ENCODE peak calls at places on chromosomes 2 and 18, in five cellular contexts. B, H, O, I and N are unnamed samples. For H3K27me3 and H3K4me1, the result is how much of the 10 kb centered on the place peaks cover.

GRCh38 chr18:24397694-24398365 is at the start of gene OSBPL1A:
- DNase-seq in B (peak), H (peak), O (peak), I (peak), N (peak)

GRCh38 chr2:127014630-127015029 is 92.3 kb downstream of the BIN1 start:
- DNase-seq in B (no peak), H (no peak), O (peak), I (no peak), N (no peak)

GRCh38 chr18:62420151-62420512 is 95.0 kb downstream of the TNFRSF11A start:
- DNase-seq in B (no peak), H (no peak), O (no peak), I (no peak), N (no peak)

GRCh38 chr2:6951046-6951445 is 33.8 kb downstream of the RNF144A start:
- DNase-seq in B (no peak), H (no peak), O (no peak), I (no peak), N (no peak)

GRCh38 chr2:214104967-214105366 is 305.9 kb upstream of the VWC2L start:
- DNase-seq in B (no peak), H (no peak), O (no peak), I (no peak), N (no peak)

GRCh38 chr2:46082531-46083485 is 214.4 kb upstream of the EPAS1 start:
- DNase-seq in B (peak), H (no peak), O (no peak), I (no peak), N (peak)

GRCh38 chr2:84894758-84895520 is 10.5 kb upstream of the TMSB10 start:
- DNase-seq in B (no peak), H (peak), O (peak), I (peak), N (peak)

GRCh38 chr18:75207298-75208054 is 1.5 kb downstream of the PTGR3 start:
- DNase-seq in B (no peak), H (peak), O (peak), I (no peak), N (no peak)

GRCh38 chr2:240620149-240620731 is 5.0 kb upstream of the GPR35 start:
- DNase-seq in B (no peak), H (no peak), O (no peak), I (no peak), N (peak)

GRCh38 chr2:221075203-221075602 is 496.9 kb downstream of the EPHA4 start:
- DNase-seq in B (no peak), H (no peak), O (peak), I (no peak), N (no peak)

GRCh38 chr18:57659463-57660102 is 37.9 kb upstream of the NARS1 start:
- DNase-seq in B (no peak), H (no peak), O (no peak), I (no peak), N (no peak)

GRCh38 chr2:239065962-239066361 is 218.1 kb downstream of the TWIST2 start:
- DNase-seq in B (no peak), H (no peak), O (no peak), I (no peak), N (no peak)

GRCh38 chr2:39127973-39128372 is 7.1 kb upstream of the SOS1 start:
- DNase-seq in B (no peak), H (peak), O (no peak), I (no peak), N (no peak)

GRCh38 chr18:79863946-79864725 is 66.4 kb downstream of the KCNG2 start:
- DNase-seq in B (no peak), H (no peak), O (no peak), I (no peak), N (no peak)

GRCh38 chr18:60248563-60249330 is 123.8 kb downstream of the MC4R start:
- DNase-seq in B (no peak), H (no peak), O (no peak), I (peak), N (no peak)

GRCh38 chr18:44758821-44759624 is 78.3 kb downstream of the SETBP1 start:
- DNase-seq in B (no peak), H (peak), O (no peak), I (no peak), N (no peak)

GRCh38 chr2:110173523-110173922 is 31.3 kb downstream of the NPHP1 start:
- DNase-seq in B (no peak), H (no peak), O (no peak), I (no peak), N (no peak)

GRCh38 chr2:97979894-97980293 is 15.9 kb downstream of the TMEM131 start:
- DNase-seq in B (no peak), H (no peak), O (no peak), I (no peak), N (no peak)

GRCh38 chr18:62590799-62591640 is 68.2 kb downstream of the ZCCHC2 start:
- DNase-seq in B (no peak), H (no peak), O (no peak), I (no peak), N (no peak)

GRCh38 chr2:122389694-122390093 is 634.2 kb downstream of the TSN start:
- DNase-seq in B (no peak), H (no peak), O (no peak), I (no peak), N (no peak)

GRCh38 chr2:6924918-6925194 is 7.6 kb downstream of the RNF144A start:
- DNase-seq in B (no peak), H (no peak), O (no peak), I (no peak), N (no peak)

GRCh38 chr2:124570872-124571271 is 545.8 kb downstream of the CNTNAP5 start:
- DNase-seq in B (no peak), H (no peak), O (no peak), I (no peak), N (no peak)

GRCh38 chr18:23862071-23862470 is 152.5 kb upstream of the TTC39C start:
- DNase-seq in B (no peak), H (no peak), O (peak), I (peak), N (no peak)

DNA sequence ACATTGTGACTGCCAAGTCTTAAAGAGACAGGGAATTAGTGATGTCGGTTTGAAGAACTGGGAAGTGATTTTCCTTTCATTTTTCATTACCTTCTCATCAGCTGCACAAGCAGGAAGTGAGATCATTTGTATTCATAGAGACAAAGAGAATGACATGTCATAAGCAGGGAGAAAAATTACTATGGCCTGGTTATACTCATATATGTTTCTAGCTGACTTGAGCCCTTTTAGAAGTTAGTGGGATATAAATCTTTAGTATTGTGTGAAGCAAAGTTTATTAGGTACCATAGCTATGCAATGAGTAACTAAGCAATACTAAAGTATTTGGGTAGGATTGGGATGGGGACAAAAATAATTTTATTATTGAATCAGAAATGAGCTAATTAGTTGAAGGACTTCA is 284.1 kb downstream of the PID1 start:
- DNase-seq in B (no peak), H (no peak), O (no peak), I (no peak), N (no peak)
- H3K4me3 ChIP-seq in B (no peak), H (no peak), O (no peak), I (no peak), N (no peak)

GRCh38 chr18:45838302-45839070 is 13.0 kb downstream of the SIGLEC15 start:
- DNase-seq in B (no peak), H (no peak), O (no peak), I (no peak), N (no peak)
- H3K27me3 ChIP-seq in B (under half), H (under half), O (under half), I (half or more), N (half or more)

GRCh38 chr2:234992624-234993349 is 41.0 kb downstream of the SH3BP4 start:
- DNase-seq in B (no peak), H (no peak), O (no peak), I (no peak), N (no peak)

GRCh38 chr2:234993547-234993981 is 41.7 kb downstream of the SH3BP4 start:
- DNase-seq in B (no peak), H (no peak), O (no peak), I (no peak), N (no peak)

GRCh38 chr2:234996041-234996440 is 44.2 kb downstream of the SH3BP4 start:
- DNase-seq in B (no peak), H (no peak), O (no peak), I (no peak), N (no peak)

GRCh38 chr2:234995332-234996007 is 43.7 kb downstream of the SH3BP4 start:
- DNase-seq in B (no peak), H (no peak), O (no peak), I (no peak), N (peak)

GRCh38 chr2:234994340-234995321 is 42.8 kb downstream of the SH3BP4 start:
- DNase-seq in B (no peak), H (no peak), O (no peak), I (no peak), N (peak)
- H3K4me1 ChIP-seq in B (under half), H (under half), O (half or more), I (under half), N (under half)

GRCh38 chr18:54255141-54255540 is 14.2 kb upstream of the POLI start:
- DNase-seq in B (no peak), H (no peak), O (no peak), I (no peak), N (no peak)

GRCh38 chr18:54257015-54257414 is 12.3 kb upstream of the POLI start:
- DNase-seq in B (no peak), H (no peak), O (no peak), I (no peak), N (no peak)

GRCh38 chr18:54250846-54251251 is 18.5 kb upstream of the POLI start:
- DNase-seq in B (no peak), H (no peak), O (no peak), I (no peak), N (no peak)

GRCh38 chr18:54251606-54252400 is 17.5 kb upstream of the POLI start:
- DNase-seq in B (no peak), H (no peak), O (no peak), I (no peak), N (no peak)

DNA sequence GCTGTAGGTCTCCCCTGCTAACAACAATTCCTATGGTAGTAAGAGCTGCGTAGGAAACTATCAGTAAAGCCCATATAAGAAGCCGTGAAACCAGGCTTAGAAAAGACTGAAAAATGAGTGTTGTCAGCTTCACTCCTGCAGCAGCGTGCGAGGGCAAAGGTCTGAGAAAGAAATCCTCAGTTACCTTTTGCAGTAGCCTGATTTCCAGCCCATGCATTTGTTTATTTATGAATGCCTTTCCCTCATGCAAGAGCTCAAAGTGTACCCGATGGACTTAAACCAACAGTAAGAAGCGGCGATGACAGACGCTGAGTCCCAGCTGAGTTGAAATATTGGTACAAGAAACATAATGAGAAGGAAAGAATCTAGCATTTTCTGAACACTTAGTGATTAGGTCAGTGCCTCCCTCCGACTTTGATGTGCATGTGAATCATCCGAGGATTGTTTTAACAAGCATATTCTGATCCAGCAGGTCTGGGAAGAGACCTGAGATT is 15.0 kb upstream of the POLI start:
- DNase-seq in B (no peak), H (no peak), O (peak), I (no peak), N (no peak)
- H3K4me3 ChIP-seq in B (no peak), H (no peak), O (no peak), I (no peak), N (no peak)

GRCh38 chr2:170744248-170745002 is 25.8 kb upstream of the ERICH2 start:
- DNase-seq in B (no peak), H (no peak), O (no peak), I (no peak), N (no peak)
- H3K27me3 ChIP-seq in B (under half), H (under half), O (under half), I (under half), N (under half)

GRCh38 chr2:101725038-101725437 is 27.5 kb downstream of the MAP4K4 start:
- DNase-seq in B (no peak), H (no peak), O (no peak), I (no peak), N (no peak)
- H3K4me1 ChIP-seq in B (half or more), H (under half), O (under half), I (under half), N (under half)

DNA sequence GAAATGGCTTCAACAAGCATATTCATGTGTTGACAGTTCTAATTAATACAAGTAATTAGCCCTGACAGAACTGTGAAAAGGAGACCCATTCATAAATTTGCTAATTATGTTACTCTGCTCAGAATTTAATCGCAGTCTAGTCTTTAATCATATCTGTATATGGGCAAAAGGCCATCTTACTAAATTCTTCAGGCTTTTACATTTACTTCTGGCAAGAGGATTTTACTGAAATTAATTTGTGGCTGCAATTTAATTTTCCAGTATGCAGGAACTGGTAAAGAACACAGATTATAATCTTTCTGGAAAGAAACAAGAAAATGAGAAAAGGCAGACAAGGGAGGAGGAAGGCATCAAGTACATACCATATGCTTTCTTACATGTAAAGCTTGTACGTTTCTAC is 126.5 kb downstream of the RHBDD1 start:
- DNase-seq in B (no peak), H (no peak), O (no peak), I (no peak), N (no peak)
- H3K4me3 ChIP-seq in B (no peak), H (no peak), O (no peak), I (no peak), N (no peak)